ENCODE peak calls at places on chromosome 2, in six cellular contexts. Y is neuronal stem cell, S is IMR-90, Z is H1, F is mesenchymal stem cell, E is trophoblast cell. C is an unnamed sample.

GRCh38 chr2:113219889-113220641 is 46.3 kb downstream of the PSD4 start:
- DNase-seq in F (peak), E (no peak), Z (no peak), Y (no peak), S (peak), C (peak)

GRCh38 chr2:181459646-181460045 is 2.5 kb downstream of the ITGA4 start:
- DNase-seq in Z (no peak), Y (no peak), E (no peak), S (peak), F (peak), C (no peak)

GRCh38 chr2:39158351-39158750 is 37.5 kb upstream of the SOS1 start:
- DNase-seq in Z (no peak), S (peak), E (peak), F (peak), Y (no peak), C (no peak)

GRCh38 chr2:3738454-3738853 is 35.1 kb downstream of the DCDC2C start:
- DNase-seq in F (peak), E (peak), Z (no peak), Y (no peak), S (peak), C (peak)

GRCh38 chr2:95316466-95317122 is 19.4 kb downstream of the KCNIP3 start:
- DNase-seq in Z (no peak), E (no peak), Y (no peak), S (peak), F (no peak), C (no peak)

GRCh38 chr2:98869272-98869641 is 66.8 kb downstream of the CRACDL start:
- DNase-seq in Y (no peak), S (no peak), F (no peak), Z (no peak), E (peak), C (peak)

GRCh38 chr2:57881998-57882884 is 164.4 kb upstream of the VRK2 start:
- DNase-seq in S (peak), F (peak), E (peak), Z (no peak), Y (no peak), C (no peak)

GRCh38 chr2:175576270-175576669 is 394.8 kb upstream of the ATP5MC3 start:
- DNase-seq in F (no peak), Z (no peak), E (no peak), Y (no peak), S (no peak), C (no peak)

GRCh38 chr2:45435316-45435715 is 175.8 kb downstream of the SRBD1 start:
- DNase-seq in E (peak), Z (no peak), S (peak), F (peak), Y (no peak), C (no peak)

GRCh38 chr2:74560591-74560990 is 6.1 kb downstream of the DOK1 start:
- DNase-seq in Z (no peak), Y (no peak), S (no peak), E (no peak), F (no peak), C (no peak)

GRCh38 chr2:39990335-39990734 is 211.3 kb upstream of the THUMPD2 start:
- DNase-seq in F (no peak), E (no peak), Y (no peak), S (peak), Z (no peak), C (no peak)

GRCh38 chr2:120910956-120911951 is 175.6 kb downstream of the GLI2 start:
- DNase-seq in S (peak), Y (no peak), Z (no peak), E (no peak), F (peak), C (peak)

GRCh38 chr2:127573298-127573697 is 37.8 kb downstream of the MYO7B start:
- DNase-seq in Z (no peak), Y (no peak), F (no peak), E (no peak), S (no peak), C (no peak)

GRCh38 chr2:240782221-240782885 is 37.7 kb downstream of the KIF1A start:
- DNase-seq in Y (no peak), S (no peak), E (no peak), F (no peak), Z (no peak), C (no peak)

DNA sequence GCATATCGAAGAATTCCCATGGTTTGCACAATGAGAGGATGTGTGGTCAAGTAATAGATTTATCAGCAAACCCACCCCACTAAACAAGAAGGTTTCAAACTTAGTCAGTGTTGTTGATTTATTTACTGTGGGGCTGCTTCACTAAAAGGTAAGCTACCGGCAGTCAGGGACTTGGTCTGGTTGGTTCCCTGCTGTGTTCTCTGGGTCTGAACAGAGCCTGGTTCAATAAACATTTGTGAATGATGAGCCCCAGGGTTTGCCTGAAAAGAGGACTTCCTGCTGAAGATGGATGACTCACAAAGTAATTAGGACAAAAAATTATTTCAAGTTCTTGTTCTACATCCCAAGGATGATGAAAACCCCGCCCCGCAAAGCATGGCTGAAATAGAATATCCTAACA is 108.3 kb downstream of the SPP2 start:
- DNase-seq in S (peak), Y (no peak), Z (no peak), F (no peak), E (no peak), C (no peak)
- H4K91ac ChIP-seq in S (no peak), Y (no peak), Z (no peak), F (no peak), E (no peak), C (no peak)

GRCh38 chr2:215791481-215791937 is 221.8 kb downstream of the MREG start:
- DNase-seq in E (no peak), Z (no peak), Y (no peak), S (no peak), F (no peak), C (no peak)
- H4K91ac ChIP-seq in E (no peak), Z (no peak), Y (no peak), S (no peak), F (no peak), C (no peak)

GRCh38 chr2:237602409-237602808 is 11.9 kb upstream of the RAB17 start:
- DNase-seq in Y (no peak), E (no peak), F (no peak), Z (no peak), S (no peak), C (peak)
- H4K91ac ChIP-seq in Y (no peak), E (no peak), F (no peak), Z (no peak), S (no peak), C (no peak)

DNA sequence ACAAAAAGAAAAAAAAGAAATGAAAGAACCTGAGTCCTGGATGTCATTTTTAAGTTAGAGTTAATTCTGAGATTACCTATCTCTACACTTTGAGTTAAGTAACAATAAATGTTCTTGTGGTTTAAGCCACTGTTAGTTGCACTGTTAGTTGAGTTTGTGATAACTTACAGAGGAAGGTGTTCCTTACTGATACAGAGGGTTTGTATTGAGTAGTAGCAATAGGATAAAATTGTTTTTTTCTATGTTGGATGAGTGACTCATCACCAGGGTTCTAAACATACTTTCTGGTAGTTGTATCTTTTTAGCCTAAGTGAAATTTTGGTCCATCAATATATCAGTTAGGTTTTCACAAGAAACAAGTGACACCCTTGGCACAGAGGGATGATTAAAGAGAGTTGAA is 4.0 kb upstream of the LCLAT1 start:
- DNase-seq in Y (no peak), F (no peak), E (no peak), S (no peak), Z (no peak), C (no peak)
- H4K91ac ChIP-seq in Y (no peak), F (no peak), E (no peak), S (no peak), Z (no peak), C (no peak)

DNA sequence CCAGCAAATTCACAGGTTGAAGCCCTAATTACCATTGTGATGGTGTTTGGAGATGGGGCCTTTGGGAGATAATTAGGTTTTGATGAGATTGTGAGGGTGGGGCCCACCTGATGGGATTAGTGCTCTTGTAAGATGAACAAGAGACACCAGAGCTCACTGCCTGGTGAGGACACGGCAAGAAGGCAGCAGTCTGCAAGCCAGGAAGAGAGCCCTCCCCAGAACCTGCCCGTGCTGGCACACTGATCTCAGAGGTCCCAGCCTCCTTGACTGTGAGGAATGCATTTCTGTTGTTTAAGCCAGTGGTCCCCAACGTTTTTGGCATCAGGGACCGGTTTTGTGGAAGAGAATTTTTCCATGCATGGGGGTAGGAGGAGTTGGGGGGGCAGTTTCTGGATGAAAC is 240.7 kb downstream of the KLHL29 start:
- DNase-seq in E (no peak), S (no peak), Y (no peak), Z (no peak), F (no peak), C (no peak)
- H4K91ac ChIP-seq in E (no peak), S (no peak), Y (no peak), Z (no peak), F (no peak), C (no peak)

GRCh38 chr2:55049794-55050132 is 488 bp downstream of the RTN4 start:
- DNase-seq in S (no peak), Z (no peak), Y (no peak), F (no peak), E (no peak), C (no peak)

GRCh38 chr2:55051026-55051866 is 995 bp upstream of the RTN4 start:
- DNase-seq in Z (peak), S (peak), Y (peak), E (peak), F (peak), C (peak)

GRCh38 chr2:55048514-55048924 is 1.7 kb downstream of the RTN4 start:
- DNase-seq in S (peak), Z (no peak), Y (no peak), E (peak), F (peak), C (no peak)

GRCh38 chr2:55048925-55049793 is 1.1 kb downstream of the RTN4 start:
- DNase-seq in Y (peak), E (peak), F (peak), S (peak), Z (peak), C (peak)

GRCh38 chr2:55050133-55050994 is at the start of gene RTN4:
- DNase-seq in F (peak), Z (peak), E (peak), S (peak), Y (peak), C (peak)
- H4K91ac ChIP-seq in F (peak), Z (peak), E (peak), S (peak), Y (no peak), C (peak)

GRCh38 chr2:101858910-101859309 is 132.8 kb upstream of the IL1R2 start:
- DNase-seq in Z (no peak), F (no peak), Y (no peak), S (no peak), E (no peak), C (no peak)
- H4K91ac ChIP-seq in Z (no peak), F (no peak), Y (no peak), S (no peak), E (no peak), C (no peak)

C was measured in H9.